ENCODE peak calls at places on chromosomes 11 and 22, in seven cellular contexts. One of them, this sample, is unnamed.
A peak's percentile ranks its signal among the peaks of the same experiment; 100 is the strongest.

GRCh38 chr11:86119062-86119461 is 50.2 kb upstream of the PICALM start:
- DNase-seq in brain microvascular endothelial cell: no peak
- DNase-seq in effector CD4-positive, alpha-beta T cell: no peak
- DNase-seq in EL: no peak
- DNase-seq in mesenchymal stem cell: no peak
- DNase-seq in T-cell: no peak
- DNase-seq in anterior cingulate cortex: no peak
- DNase-seq in this sample: no peak

GRCh38 chr11:123590296-123590912 is 64.0 kb downstream of the SCN3B start:
- DNase-seq in brain microvascular endothelial cell: peak; percentile 20
- DNase-seq in effector CD4-positive, alpha-beta T cell: no peak
- DNase-seq in EL: peak; percentile 84
- DNase-seq in anterior cingulate cortex: no peak
- DNase-seq in mesenchymal stem cell: peak; percentile 11
- DNase-seq in T-cell: no peak
- DNase-seq in this sample: no peak

GRCh38 chr22:50167689-50168489 is 2.6 kb upstream of the PANX2 start:
- DNase-seq in T-cell: no peak
- DNase-seq in anterior cingulate cortex: no peak
- DNase-seq in mesenchymal stem cell: no peak
- DNase-seq in effector CD4-positive, alpha-beta T cell: no peak
- DNase-seq in EL: no peak
- DNase-seq in brain microvascular endothelial cell: no peak
- DNase-seq in this sample: no peak

GRCh38 chr11:57322881-57323467 is 1.8 kb downstream of the TNKS1BP1 start:
- DNase-seq in mesenchymal stem cell: no peak
- DNase-seq in T-cell: no peak
- DNase-seq in anterior cingulate cortex: no peak
- DNase-seq in brain microvascular endothelial cell: no peak
- DNase-seq in effector CD4-positive, alpha-beta T cell: no peak
- DNase-seq in EL: peak; percentile 37
- DNase-seq in this sample: no peak

GRCh38 chr11:47305734-47306483 is 36.0 kb downstream of the MADD start:
- DNase-seq in brain microvascular endothelial cell: peak; percentile 5
- DNase-seq in EL: peak; percentile 70
- DNase-seq in T-cell: no peak
- DNase-seq in effector CD4-positive, alpha-beta T cell: no peak
- DNase-seq in mesenchymal stem cell: no peak
- DNase-seq in anterior cingulate cortex: no peak
- DNase-seq in this sample: no peak

GRCh38 chr22:19719055-19719482 is 4.3 kb upstream of the GP1BB start:
- DNase-seq in T-cell: no peak
- DNase-seq in EL: no peak
- DNase-seq in mesenchymal stem cell: no peak
- DNase-seq in brain microvascular endothelial cell: no peak
- DNase-seq in anterior cingulate cortex: no peak
- DNase-seq in effector CD4-positive, alpha-beta T cell: no peak
- DNase-seq in this sample: no peak

GRCh38 chr11:111933872-111934271 is 3.3 kb upstream of the DIXDC1 start:
- DNase-seq in effector CD4-positive, alpha-beta T cell: no peak
- DNase-seq in EL: no peak
- DNase-seq in T-cell: no peak
- DNase-seq in mesenchymal stem cell: no peak
- DNase-seq in brain microvascular endothelial cell: no peak
- DNase-seq in anterior cingulate cortex: no peak
- DNase-seq in this sample: no peak

GRCh38 chr11:11243258-11243789 is 109.7 kb downstream of the CSNK2A3 start:
- DNase-seq in mesenchymal stem cell: no peak
- DNase-seq in anterior cingulate cortex: peak; percentile 13
- DNase-seq in EL: no peak
- DNase-seq in T-cell: no peak
- DNase-seq in brain microvascular endothelial cell: no peak
- DNase-seq in effector CD4-positive, alpha-beta T cell: no peak
- DNase-seq in this sample: no peak

GRCh38 chr22:41682033-41682807 is 6.4 kb downstream of the SNU13 start:
- DNase-seq in T-cell: peak; percentile 68
- DNase-seq in anterior cingulate cortex: peak; percentile 65
- DNase-seq in EL: peak; percentile 84
- DNase-seq in mesenchymal stem cell: peak; percentile 91
- DNase-seq in brain microvascular endothelial cell: peak; percentile 83
- DNase-seq in effector CD4-positive, alpha-beta T cell: peak; percentile 80
- DNase-seq in this sample: peak; percentile 73

GRCh38 chr11:10322401-10322800 is 17.5 kb downstream of the ADM start:
- DNase-seq in anterior cingulate cortex: no peak
- DNase-seq in effector CD4-positive, alpha-beta T cell: no peak
- DNase-seq in T-cell: no peak
- DNase-seq in brain microvascular endothelial cell: no peak
- DNase-seq in mesenchymal stem cell: no peak
- DNase-seq in EL: no peak
- DNase-seq in this sample: no peak

GRCh38 chr22:30598986-30599385 is 7.3 kb upstream of the PES1 start:
- DNase-seq in effector CD4-positive, alpha-beta T cell: no peak
- DNase-seq in brain microvascular endothelial cell: no peak
- DNase-seq in EL: no peak
- DNase-seq in mesenchymal stem cell: peak; percentile 34
- DNase-seq in anterior cingulate cortex: no peak
- DNase-seq in T-cell: no peak
- DNase-seq in this sample: no peak

This sample was measured in GM19239.